ENCODE peak calls at places on chromosomes 4 and X, in seven cellular contexts. One of them, this sample, is unnamed.

GRCh38 chr4:3521621-3522325 is 10.4 kb downstream of the LRPAP1 start:
- DNase-seq in K562: no peak
- DNase-seq in psoas muscle: no peak
- DNase-seq in transverse colon: peak; percentile 2
- DNase-seq in aorta: peak; percentile 44
- DNase-seq in neural progenitor cell: no peak
- DNase-seq in mammary epithelial cell: no peak
- DNase-seq in this sample: no peak

GRCh38 chrX:129759576-129760061 is 20.1 kb upstream of the SASH3 start:
- DNase-seq in aorta: peak; percentile 67
- DNase-seq in mammary epithelial cell: peak; percentile 69
- DNase-seq in psoas muscle: peak; percentile 34
- DNase-seq in transverse colon: peak; percentile 40
- DNase-seq in K562: peak; percentile 18
- DNase-seq in neural progenitor cell: peak; percentile 34
- DNase-seq in this sample: no peak

GRCh38 chr4:128727658-128728057 is 81.8 kb upstream of the JADE1 start:
- DNase-seq in K562: no peak
- DNase-seq in aorta: no peak
- DNase-seq in neural progenitor cell: no peak
- DNase-seq in transverse colon: no peak
- DNase-seq in mammary epithelial cell: no peak
- DNase-seq in psoas muscle: no peak
- DNase-seq in this sample: no peak

GRCh38 chr4:2755821-2756690 is at the start of gene TNIP2:
- DNase-seq in psoas muscle: peak; percentile 90
- DNase-seq in K562: peak; percentile 99
- DNase-seq in transverse colon: peak; percentile 92
- DNase-seq in mammary epithelial cell: peak; percentile 81
- DNase-seq in aorta: peak; percentile 92
- DNase-seq in neural progenitor cell: peak; percentile 93
- DNase-seq in this sample: peak; percentile 52

GRCh38 chrX:121802881-121803412 is 755.5 kb downstream of the GLUD2 start:
- DNase-seq in transverse colon: no peak
- DNase-seq in mammary epithelial cell: no peak
- DNase-seq in aorta: no peak
- DNase-seq in psoas muscle: no peak
- DNase-seq in K562: no peak
- DNase-seq in neural progenitor cell: no peak
- DNase-seq in this sample: no peak

GRCh38 chr4:3729885-3730226 is 36.3 kb upstream of the ADRA2C start:
- DNase-seq in psoas muscle: no peak
- DNase-seq in transverse colon: no peak
- DNase-seq in mammary epithelial cell: no peak
- DNase-seq in K562: peak; percentile 52
- DNase-seq in neural progenitor cell: no peak
- DNase-seq in aorta: no peak
- DNase-seq in this sample: no peak

GRCh38 chr4:176193898-176194297 is 1.5 kb downstream of the SPATA4 start:
- DNase-seq in neural progenitor cell: no peak
- DNase-seq in K562: no peak
- DNase-seq in mammary epithelial cell: peak; percentile 95
- DNase-seq in psoas muscle: no peak
- DNase-seq in transverse colon: no peak
- DNase-seq in aorta: no peak
- DNase-seq in this sample: peak; percentile 92

GRCh38 chrX:37578045-37578444 is 6.6 kb downstream of the LANCL3 start:
- DNase-seq in aorta: no peak
- DNase-seq in transverse colon: no peak
- DNase-seq in psoas muscle: no peak
- DNase-seq in K562: no peak
- DNase-seq in mammary epithelial cell: peak; percentile 84
- DNase-seq in neural progenitor cell: no peak
- DNase-seq in this sample: peak; percentile 26

GRCh38 chr4:78070731-78071282 is 13.7 kb downstream of the FRAS1 start:
- DNase-seq in neural progenitor cell: no peak
- DNase-seq in mammary epithelial cell: peak; percentile 11
- DNase-seq in K562: no peak
- DNase-seq in aorta: no peak
- DNase-seq in psoas muscle: no peak
- DNase-seq in transverse colon: no peak
- DNase-seq in this sample: peak; percentile 51

GRCh38 chr4:78075986-78076385 is 18.9 kb downstream of the FRAS1 start:
- DNase-seq in K562: no peak
- DNase-seq in neural progenitor cell: no peak
- DNase-seq in aorta: no peak
- DNase-seq in mammary epithelial cell: no peak
- DNase-seq in transverse colon: no peak
- DNase-seq in psoas muscle: no peak
- DNase-seq in this sample: no peak

GRCh38 chr4:78069859-78070258 is 12.7 kb downstream of the FRAS1 start:
- DNase-seq in K562: no peak
- DNase-seq in transverse colon: no peak
- DNase-seq in neural progenitor cell: no peak
- DNase-seq in aorta: no peak
- DNase-seq in mammary epithelial cell: no peak
- DNase-seq in psoas muscle: peak; percentile 22
- DNase-seq in this sample: no peak

GRCh38 chr4:78078101-78078500 is 21.0 kb downstream of the FRAS1 start:
- DNase-seq in transverse colon: no peak
- DNase-seq in aorta: no peak
- DNase-seq in K562: no peak
- DNase-seq in neural progenitor cell: no peak
- DNase-seq in psoas muscle: no peak
- DNase-seq in mammary epithelial cell: no peak
- DNase-seq in this sample: no peak

DNA sequence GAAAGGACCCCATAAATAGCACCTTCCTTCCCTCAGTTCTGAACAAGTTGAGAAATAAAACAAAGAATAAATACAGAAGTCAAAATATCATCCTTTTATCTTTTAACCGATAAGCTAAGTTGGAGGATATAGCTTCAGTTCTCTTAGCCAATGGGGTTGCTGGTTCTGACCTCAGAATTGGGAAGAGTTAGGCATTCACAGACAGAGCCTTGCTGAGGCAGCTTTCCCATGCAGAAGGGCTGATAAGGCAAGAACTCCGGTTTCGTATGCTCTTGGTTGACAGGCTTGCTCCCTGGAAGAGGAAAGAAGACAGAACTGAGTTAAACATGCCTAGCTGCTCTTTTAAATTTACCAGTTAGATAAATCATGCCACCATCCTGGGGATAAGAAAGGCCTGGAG is 17.6 kb downstream of the FRAS1 start:
- DNase-seq in neural progenitor cell: no peak
- DNase-seq in aorta: no peak
- DNase-seq in K562: no peak
- DNase-seq in psoas muscle: no peak
- DNase-seq in transverse colon: no peak
- DNase-seq in mammary epithelial cell: no peak
- DNase-seq in this sample: no peak
- H3K27ac ChIP-seq in neural progenitor cell: no peak overlapping the region
- H3K27ac ChIP-seq in aorta: no peak overlapping the region
- H3K27ac ChIP-seq in K562: no peak overlapping the region
- H3K27ac ChIP-seq in psoas muscle: no peak overlapping the region
- H3K27ac ChIP-seq in transverse colon: no peak overlapping the region
- H3K27ac ChIP-seq in mammary epithelial cell: no peak overlapping the region
- H3K27ac ChIP-seq in this sample: no peak overlapping the region

GRCh38 chrX:150508018-150508417 is 60.4 kb upstream of the MTM1 start:
- DNase-seq in mammary epithelial cell: no peak
- DNase-seq in transverse colon: no peak
- DNase-seq in aorta: no peak
- DNase-seq in K562: no peak
- DNase-seq in psoas muscle: no peak
- DNase-seq in neural progenitor cell: no peak
- DNase-seq in this sample: no peak
- H3K27ac ChIP-seq in mammary epithelial cell: no peak overlapping the region
- H3K27ac ChIP-seq in transverse colon: peak overlapping the region; percentile 10
- H3K27ac ChIP-seq in aorta: no peak overlapping the region
- H3K27ac ChIP-seq in K562: no peak overlapping the region
- H3K27ac ChIP-seq in psoas muscle: peak overlapping the region; percentile 21
- H3K27ac ChIP-seq in neural progenitor cell: no peak overlapping the region
- H3K27ac ChIP-seq in this sample: no peak overlapping the region

DNA sequence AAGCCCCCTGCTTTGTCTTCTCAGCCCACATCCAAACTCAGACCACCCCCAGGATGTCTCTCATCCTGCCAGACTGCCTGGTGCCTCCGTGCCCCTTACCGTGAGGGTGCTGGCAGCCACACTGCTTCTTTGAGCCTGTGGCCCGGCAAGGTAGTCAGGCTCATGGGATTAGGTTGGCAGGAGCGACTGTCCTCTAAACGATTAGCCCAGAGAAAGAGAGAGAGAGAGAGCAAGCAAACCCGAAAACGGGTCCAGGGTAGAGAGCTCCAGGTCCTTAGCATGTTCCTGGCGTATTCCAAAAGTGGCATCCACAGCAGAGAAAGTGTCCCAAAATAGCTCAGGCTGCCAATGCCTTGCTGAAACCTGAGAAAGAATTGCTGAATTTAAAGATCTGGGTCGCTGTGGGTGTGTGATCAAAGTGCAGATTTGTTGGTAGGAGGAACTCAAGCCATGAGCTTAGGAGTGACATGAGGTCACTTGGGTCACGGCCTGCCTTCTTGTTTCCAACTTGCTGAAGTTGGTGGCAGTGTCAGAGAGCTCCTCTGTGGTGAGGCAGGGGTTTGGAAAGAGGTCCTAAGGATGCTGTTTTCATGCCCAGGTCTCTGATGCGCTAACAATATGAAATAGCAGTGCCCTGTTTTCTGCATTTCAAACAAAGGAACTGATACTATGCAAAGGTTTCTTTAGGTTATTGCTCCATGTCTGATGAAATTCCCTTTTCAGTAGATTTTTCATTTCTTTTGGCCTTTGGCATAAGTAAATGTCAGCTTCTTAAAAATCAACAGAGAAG is 81.6 kb downstream of the RTL9 start:
- DNase-seq in K562: no peak
- DNase-seq in aorta: no peak
- DNase-seq in mammary epithelial cell: no peak
- DNase-seq in psoas muscle: no peak
- DNase-seq in neural progenitor cell: no peak
- DNase-seq in transverse colon: no peak
- DNase-seq in this sample: no peak
- H3K27ac ChIP-seq in K562: no peak overlapping the region
- H3K27ac ChIP-seq in aorta: no peak overlapping the region
- H3K27ac ChIP-seq in mammary epithelial cell: no peak overlapping the region
- H3K27ac ChIP-seq in psoas muscle: no peak overlapping the region
- H3K27ac ChIP-seq in neural progenitor cell: no peak overlapping the region
- H3K27ac ChIP-seq in transverse colon: no peak overlapping the region
- H3K27ac ChIP-seq in this sample: no peak overlapping the region

GRCh38 chrX:40389555-40389954 is 191.2 kb upstream of the ATP6AP2 start:
- DNase-seq in psoas muscle: no peak
- DNase-seq in neural progenitor cell: no peak
- DNase-seq in aorta: no peak
- DNase-seq in K562: no peak
- DNase-seq in mammary epithelial cell: no peak
- DNase-seq in transverse colon: no peak
- DNase-seq in this sample: no peak

GRCh38 chrX:40391662-40392061 is 189.1 kb upstream of the ATP6AP2 start:
- DNase-seq in aorta: no peak
- DNase-seq in transverse colon: no peak
- DNase-seq in psoas muscle: no peak
- DNase-seq in K562: peak; percentile 39
- DNase-seq in neural progenitor cell: no peak
- DNase-seq in mammary epithelial cell: no peak
- DNase-seq in this sample: no peak

GRCh38 chrX:40388441-40388840 is 192.3 kb upstream of the ATP6AP2 start:
- DNase-seq in K562: no peak
- DNase-seq in aorta: no peak
- DNase-seq in psoas muscle: no peak
- DNase-seq in neural progenitor cell: no peak
- DNase-seq in mammary epithelial cell: no peak
- DNase-seq in transverse colon: no peak
- DNase-seq in this sample: no peak

GRCh38 chrX:40394302-40394701 is 186.5 kb upstream of the ATP6AP2 start:
- DNase-seq in transverse colon: no peak
- DNase-seq in K562: no peak
- DNase-seq in mammary epithelial cell: no peak
- DNase-seq in psoas muscle: no peak
- DNase-seq in neural progenitor cell: no peak
- DNase-seq in aorta: no peak
- DNase-seq in this sample: no peak

GRCh38 chrX:40392599-40392998 is 188.2 kb upstream of the ATP6AP2 start:
- DNase-seq in aorta: no peak
- DNase-seq in neural progenitor cell: peak; percentile 9
- DNase-seq in mammary epithelial cell: no peak
- DNase-seq in K562: no peak
- DNase-seq in transverse colon: no peak
- DNase-seq in psoas muscle: no peak
- DNase-seq in this sample: no peak
- H3K27ac ChIP-seq in aorta: no peak overlapping the region
- H3K27ac ChIP-seq in neural progenitor cell: no peak overlapping the region
- H3K27ac ChIP-seq in mammary epithelial cell: no peak overlapping the region
- H3K27ac ChIP-seq in K562: no peak overlapping the region
- H3K27ac ChIP-seq in transverse colon: no peak overlapping the region
- H3K27ac ChIP-seq in psoas muscle: no peak overlapping the region
- H3K27ac ChIP-seq in this sample: no peak overlapping the region

GRCh38 chr4:155572106-155572703 is 94.4 kb upstream of the GUCY1A1 start:
- DNase-seq in neural progenitor cell: peak; percentile 11
- DNase-seq in mammary epithelial cell: no peak
- DNase-seq in transverse colon: no peak
- DNase-seq in K562: no peak
- DNase-seq in psoas muscle: no peak
- DNase-seq in aorta: peak; percentile 42
- DNase-seq in this sample: no peak
- H3K27ac ChIP-seq in neural progenitor cell: no peak overlapping the region
- H3K27ac ChIP-seq in mammary epithelial cell: no peak overlapping the region
- H3K27ac ChIP-seq in transverse colon: no peak overlapping the region
- H3K27ac ChIP-seq in K562: no peak overlapping the region
- H3K27ac ChIP-seq in psoas muscle: no peak overlapping the region
- H3K27ac ChIP-seq in aorta: no peak overlapping the region
- H3K27ac ChIP-seq in this sample: no peak overlapping the region

DNA sequence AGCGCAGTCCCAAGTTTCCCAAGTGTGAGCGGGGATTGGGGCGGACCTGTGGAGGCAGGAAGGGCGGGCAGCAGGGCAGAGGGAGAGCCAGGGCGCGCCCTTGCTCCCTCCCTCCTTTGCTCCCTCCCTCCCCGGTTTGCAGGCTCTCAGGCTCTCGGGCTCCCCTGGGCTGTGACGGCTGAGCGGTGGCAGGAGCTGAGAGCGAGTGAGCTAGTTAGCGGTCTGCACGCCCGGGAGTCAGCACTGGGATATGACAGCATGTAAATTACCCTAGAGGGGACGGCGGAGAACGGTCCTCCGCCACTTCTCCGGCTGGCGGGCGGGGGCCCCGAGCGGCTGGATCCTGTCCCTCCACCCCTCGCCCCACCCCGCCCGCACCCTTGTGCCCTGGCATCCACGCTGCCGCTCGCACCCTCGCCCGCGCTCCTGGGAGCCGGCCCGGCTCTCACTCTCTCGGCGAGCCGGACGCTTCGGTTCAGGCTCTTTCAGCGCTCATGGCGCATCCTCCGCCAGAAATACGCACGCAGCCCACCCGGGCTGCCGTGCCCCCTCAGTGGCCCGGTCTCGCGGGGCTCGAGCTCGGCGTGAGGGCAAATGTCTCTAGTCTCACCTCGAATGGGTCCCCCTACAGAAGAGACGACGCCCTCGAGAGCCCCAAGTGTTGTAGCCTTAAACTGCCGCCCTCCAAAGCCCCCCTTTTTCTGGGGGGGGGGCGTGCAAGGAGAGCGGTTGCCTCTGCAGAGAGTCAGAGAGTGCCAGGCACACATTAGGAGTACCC is at the start of gene TSC22D3:
- DNase-seq in neural progenitor cell: peak; percentile 87
- DNase-seq in psoas muscle: peak; percentile 81
- DNase-seq in mammary epithelial cell: peak; percentile 74
- DNase-seq in transverse colon: peak; percentile 81
- DNase-seq in K562: peak; percentile 48
- DNase-seq in aorta: peak; percentile 86
- DNase-seq in this sample: peak; percentile 53
- H3K27ac ChIP-seq in neural progenitor cell: no peak within 1 kb of the TSS
- H3K27ac ChIP-seq in psoas muscle: peak within 1 kb of the TSS; percentile 84
- H3K27ac ChIP-seq in mammary epithelial cell: peak within 1 kb of the TSS; percentile 37
- H3K27ac ChIP-seq in transverse colon: peak within 1 kb of the TSS; percentile 83
- H3K27ac ChIP-seq in K562: no peak within 1 kb of the TSS
- H3K27ac ChIP-seq in aorta: no peak within 1 kb of the TSS
- H3K27ac ChIP-seq in this sample: peak within 1 kb of the TSS; percentile 42

GRCh38 chr4:159179310-159179958 is 76.6 kb downstream of the RAPGEF2 start:
- DNase-seq in psoas muscle: no peak
- DNase-seq in K562: no peak
- DNase-seq in aorta: no peak
- DNase-seq in neural progenitor cell: no peak
- DNase-seq in mammary epithelial cell: no peak
- DNase-seq in transverse colon: no peak
- DNase-seq in this sample: no peak
- H3K27ac ChIP-seq in psoas muscle: peak overlapping the region; percentile 37
- H3K27ac ChIP-seq in K562: no peak overlapping the region
- H3K27ac ChIP-seq in aorta: no peak overlapping the region
- H3K27ac ChIP-seq in neural progenitor cell: no peak overlapping the region
- H3K27ac ChIP-seq in mammary epithelial cell: no peak overlapping the region
- H3K27ac ChIP-seq in transverse colon: peak overlapping the region; percentile 28
- H3K27ac ChIP-seq in this sample: no peak overlapping the region

This sample was measured in foreskin keratinocyte.